ENCODE peak calls at places on chromosomes 4 and X, in nine cellular contexts. V, B, C, K, W, Z, T, N and P are unnamed samples.

GRCh38 chr4:63580796-63581475 is 828.3 kb downstream of the TECRL start:
- DNase-seq in N (no peak), V (no peak), W (no peak), B (no peak), C (no peak), T (no peak), K (no peak), Z (no peak), P (no peak)

GRCh38 chr4:165331316-165331715 is 3.8 kb downstream of the MSMO1 start:
- DNase-seq in C (no peak), B (no peak), Z (no peak), K (no peak), V (no peak), W (no peak), N (no peak), T (no peak), P (peak)

GRCh38 chrX:2484721-2485459 is 15.9 kb downstream of the DHRSX start:
- DNase-seq in W (no peak), B (no peak), Z (no peak), N (no peak), V (no peak), K (peak), T (peak), C (no peak), P (no peak)

GRCh38 chr4:1232661-1233621 is 16.0 kb downstream of the CTBP1 start:
- DNase-seq in Z (no peak), N (peak), W (no peak), V (no peak), K (no peak), C (no peak), B (no peak), T (peak), P (no peak)

GRCh38 chrX:45714864-45715263 is 514.2 kb upstream of the DIPK2B start:
- DNase-seq in W (no peak), Z (peak), B (no peak), T (peak), N (no peak), K (no peak), C (no peak), V (peak), P (no peak)

GRCh38 chrX:87975365-87975764 is 457.8 kb downstream of the KLHL4 start:
- DNase-seq in Z (no peak), N (no peak), W (no peak), B (no peak), K (no peak), T (no peak), C (no peak), V (no peak), P (no peak)

GRCh38 chrX:39629001-39629400 is 468.8 kb downstream of the BCOR start:
- DNase-seq in V (no peak), B (no peak), W (no peak), Z (no peak), C (no peak), K (no peak), N (no peak), T (no peak), P (no peak)

GRCh38 chr4:56821394-56822263 is at the start of gene SPINK2:
- DNase-seq in W (no peak), Z (peak), B (peak), K (peak), N (peak), C (peak), V (peak), T (no peak), P (peak)